ENCODE peak calls at places on chromosome 5, in four cellular contexts. D is GM12878, P is WTC11, K is K562. V is an unnamed sample.

GRCh38 chr5:11904270-11904906 is at the start of gene CTNND2:
- DNase-seq in P (peak; percentile 86), K (no peak), D (no peak), V (no peak)

GRCh38 chr5:29960323-29960722 is 1233.2 kb upstream of the CDH6 start:
- DNase-seq in P (no peak), D (no peak), K (no peak), V (no peak)

GRCh38 chr5:141094481-141095262 is at the start of gene PCDHB2:
- DNase-seq in P (peak; percentile 83), K (peak; percentile 15), D (no peak), V (peak; percentile 79)

GRCh38 chr5:122703214-122703613 is 71.7 kb upstream of the SNX2 start:
- DNase-seq in P (no peak), K (no peak), D (no peak), V (no peak)

GRCh38 chr5:125528881-125529280 is 782.4 kb upstream of the ZNF608 start:
- DNase-seq in P (no peak), D (no peak), K (no peak), V (no peak)

GRCh38 chr5:123771715-123772114 is 259.7 kb downstream of the CSNK1G3 start:
- DNase-seq in K (no peak), D (no peak), P (no peak), V (no peak)

GRCh38 chr5:65062684-65063083 is 294.0 kb downstream of the CWC27 start:
- DNase-seq in P (no peak), K (no peak), D (no peak), V (no peak)

GRCh38 chr5:66810747-66811355 is 214.7 kb downstream of the MAST4 start:
- DNase-seq in P (no peak), D (no peak), K (no peak), V (no peak)

GRCh38 chr5:135697959-135698345 is 119.2 kb upstream of the CXCL14 start:
- DNase-seq in P (no peak), K (no peak), D (no peak), V (no peak)

GRCh38 chr5:126100767-126101166 is 322.4 kb upstream of the GRAMD2B start:
- DNase-seq in P (peak; percentile 15), K (no peak), D (no peak), V (no peak)

GRCh38 chr5:27020965-27021364 is 17.4 kb downstream of the CDH9 start:
- DNase-seq in K (no peak), D (no peak), P (no peak), V (peak; percentile 2)

GRCh38 chr5:27026791-27027190 is 11.6 kb downstream of the CDH9 start:
- DNase-seq in K (no peak), P (no peak), D (no peak), V (no peak)

DNA sequence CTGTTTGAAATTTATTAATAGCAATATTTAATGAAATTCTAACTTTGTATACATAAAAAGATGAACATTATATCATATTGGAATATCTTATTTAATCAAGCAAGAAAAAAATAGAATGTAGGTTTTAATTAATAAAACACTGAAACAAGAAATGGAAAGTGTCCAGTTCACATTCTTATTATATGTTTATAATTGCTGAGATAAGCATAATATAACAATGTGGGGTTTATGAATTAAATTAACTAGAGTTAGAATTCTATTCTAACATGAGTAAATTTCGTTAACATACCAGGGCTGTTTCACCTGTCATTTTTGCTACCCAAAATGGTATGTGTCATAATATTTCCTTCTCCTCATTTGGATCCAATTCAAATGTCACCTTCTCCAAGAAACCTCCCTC is 12.3 kb downstream of the CDH9 start:
- DNase-seq in P (no peak), D (no peak), K (no peak), V (no peak)
- TF ChIP-seq NR2C2 in P (no peak), D (no peak), K (no peak), V (no peak)

DNA sequence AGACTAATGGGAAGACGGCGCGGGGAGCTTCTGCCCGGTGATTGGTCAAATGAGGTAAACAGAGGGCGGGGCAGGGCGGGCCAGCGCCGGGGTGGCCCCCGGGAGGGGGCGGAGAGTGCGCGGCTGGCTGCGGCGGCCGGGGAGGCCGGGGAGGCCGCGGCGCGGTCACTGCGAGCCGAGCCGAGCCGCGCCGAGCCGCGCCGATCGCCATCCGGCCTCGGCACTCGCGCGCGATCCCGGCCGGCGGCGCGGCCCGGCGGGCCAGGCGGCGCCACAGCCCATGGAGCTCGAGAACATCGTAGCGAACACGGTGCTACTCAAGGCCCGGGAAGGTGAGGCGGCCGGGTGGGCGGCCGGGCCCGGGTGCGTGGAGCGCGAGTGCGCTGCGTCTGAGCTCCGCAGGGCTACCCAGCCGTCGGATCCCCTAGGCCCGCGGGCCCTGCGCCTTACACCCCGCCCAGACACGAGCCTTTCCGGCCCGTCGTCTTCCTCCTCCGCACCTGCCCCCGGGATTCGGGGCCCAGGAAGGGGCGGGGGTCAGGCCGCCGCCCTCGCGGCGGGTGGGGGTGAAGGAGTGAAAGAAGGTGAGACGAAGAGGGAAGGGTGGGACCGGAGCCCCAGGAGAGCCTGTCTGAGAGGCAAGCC is at the start of gene GRK6:
- DNase-seq in D (no peak), P (peak; percentile 44), K (peak; percentile 96), V (no peak)
- TF ChIP-seq NR2C2 in D (no peak), P (no peak), K (peak; percentile 16), V (no peak)

GRCh38 chr5:38408446-38409175 is 147.8 kb downstream of the LIFR start:
- DNase-seq in K (no peak), D (no peak), P (no peak), V (no peak)
- TF ChIP-seq NR2C2 in K (no peak), D (no peak), P (no peak), V (no peak)

GRCh38 chr5:142883025-142883424 is 112.8 kb downstream of the ARHGAP26 start:
- DNase-seq in P (no peak), D (no peak), K (no peak), V (no peak)
- TF ChIP-seq NR2C2 in P (no peak), D (no peak), K (no peak), V (no peak)

GRCh38 chr5:160395111-160395510 is 4.7 kb downstream of the FAM200C start:
- DNase-seq in P (no peak), K (no peak), D (no peak), V (no peak)

GRCh38 chr5:160385496-160385895 is 14.4 kb downstream of the FAM200C start:
- DNase-seq in D (no peak), P (no peak), K (no peak), V (no peak)

GRCh38 chr5:160387445-160387844 is 12.4 kb downstream of the FAM200C start:
- DNase-seq in K (no peak), D (no peak), P (no peak), V (no peak)

GRCh38 chr5:160390787-160391696 is 8.8 kb downstream of the FAM200C start:
- DNase-seq in K (no peak), D (no peak), P (no peak), V (peak; percentile 23)
- TF ChIP-seq NR2C2 in K (no peak), D (no peak), P (no peak), V (no peak)